ENCODE peak calls at places on chromosomes 2 and 18, in six cellular contexts. One of them, this sample, is unnamed. For H3K4me1, the result is how much of the 10 kb centered on the place peaks cover.

GRCh38 chr2:128444044-128444771 is 125.5 kb upstream of the HS6ST1 start:
- DNase-seq in cardiac muscle cell: no peak
- DNase-seq in A549: no peak
- DNase-seq in pancreas: peak
- DNase-seq in upper lobe of left lung: no peak
- DNase-seq in uterus: peak
- DNase-seq in this sample: no peak

GRCh38 chr2:177784449-177784845 is 288.1 kb downstream of the PDE11A start:
- DNase-seq in pancreas: no peak
- DNase-seq in upper lobe of left lung: no peak
- DNase-seq in cardiac muscle cell: peak
- DNase-seq in A549: no peak
- DNase-seq in uterus: no peak
- DNase-seq in this sample: no peak

GRCh38 chr2:26768759-26769500 is 4.8 kb downstream of the SLC35F6 start:
- DNase-seq in cardiac muscle cell: peak
- DNase-seq in A549: peak
- DNase-seq in uterus: peak
- DNase-seq in pancreas: peak
- DNase-seq in upper lobe of left lung: no peak
- DNase-seq in this sample: peak

GRCh38 chr2:196224767-196225166 is 53.4 kb upstream of the STK17B start:
- DNase-seq in cardiac muscle cell: no peak
- DNase-seq in pancreas: no peak
- DNase-seq in uterus: no peak
- DNase-seq in upper lobe of left lung: no peak
- DNase-seq in A549: no peak
- DNase-seq in this sample: no peak

GRCh38 chr2:187499941-187500532 is 52.0 kb upstream of the CALCRL start:
- DNase-seq in A549: peak
- DNase-seq in pancreas: peak
- DNase-seq in cardiac muscle cell: peak
- DNase-seq in upper lobe of left lung: no peak
- DNase-seq in uterus: peak
- DNase-seq in this sample: no peak

GRCh38 chr2:197198890-197199289 is 111.7 kb downstream of the ANKRD44 start:
- DNase-seq in cardiac muscle cell: peak
- DNase-seq in uterus: peak
- DNase-seq in pancreas: peak
- DNase-seq in A549: no peak
- DNase-seq in upper lobe of left lung: peak
- DNase-seq in this sample: peak

GRCh38 chr2:128619471-128620325 is 301.0 kb upstream of the HS6ST1 start:
- DNase-seq in uterus: no peak
- DNase-seq in pancreas: no peak
- DNase-seq in cardiac muscle cell: no peak
- DNase-seq in A549: no peak
- DNase-seq in upper lobe of left lung: no peak
- DNase-seq in this sample: peak

GRCh38 chr2:234533631-234534030 is 36.8 kb upstream of the ARL4C start:
- DNase-seq in uterus: no peak
- DNase-seq in pancreas: no peak
- DNase-seq in cardiac muscle cell: no peak
- DNase-seq in upper lobe of left lung: no peak
- DNase-seq in A549: no peak
- DNase-seq in this sample: no peak

GRCh38 chr2:75772908-75773630 is 62.4 kb upstream of the GCFC2 start:
- DNase-seq in A549: no peak
- DNase-seq in uterus: no peak
- DNase-seq in pancreas: no peak
- DNase-seq in cardiac muscle cell: no peak
- DNase-seq in upper lobe of left lung: no peak
- DNase-seq in this sample: no peak

DNA sequence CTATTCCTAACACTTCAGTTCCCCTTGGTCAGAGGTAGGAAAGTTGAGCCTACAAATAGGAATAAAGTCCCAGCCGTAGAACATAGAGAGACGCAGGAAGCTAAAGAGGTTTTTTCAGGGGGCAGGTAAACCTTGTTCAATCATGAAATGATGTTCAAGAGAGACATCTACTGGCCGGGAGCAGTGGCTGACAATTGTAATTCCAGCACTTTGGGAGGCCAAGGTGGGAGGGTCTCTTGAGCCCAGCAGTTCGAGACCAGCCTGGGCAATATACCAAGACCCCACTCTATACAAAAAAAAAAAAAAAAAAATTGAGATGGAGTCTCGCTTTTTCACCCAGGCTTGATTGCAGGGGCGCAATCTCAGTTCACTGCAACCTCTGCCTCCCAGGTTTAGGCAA is 66.7 kb upstream of the DNAJC10 start:
- DNase-seq in pancreas: no peak
- DNase-seq in cardiac muscle cell: peak
- DNase-seq in upper lobe of left lung: no peak
- DNase-seq in uterus: no peak
- DNase-seq in A549: peak
- DNase-seq in this sample: no peak
- TF ChIP-seq CTCF in pancreas: no peak
- TF ChIP-seq CTCF in cardiac muscle cell: peak
- TF ChIP-seq CTCF in upper lobe of left lung: no peak
- TF ChIP-seq CTCF in uterus: no peak
- TF ChIP-seq CTCF in A549: peak
- TF ChIP-seq CTCF in this sample: no peak

GRCh38 chr2:237429761-237430160 is 15.8 kb upstream of the COL6A3 start:
- DNase-seq in cardiac muscle cell: no peak
- DNase-seq in A549: no peak
- DNase-seq in pancreas: no peak
- DNase-seq in upper lobe of left lung: no peak
- DNase-seq in uterus: no peak
- DNase-seq in this sample: peak

GRCh38 chr2:237431372-237431771 is 17.4 kb upstream of the COL6A3 start:
- DNase-seq in cardiac muscle cell: peak
- DNase-seq in upper lobe of left lung: no peak
- DNase-seq in A549: no peak
- DNase-seq in uterus: no peak
- DNase-seq in pancreas: no peak
- DNase-seq in this sample: no peak

GRCh38 chr2:237432484-237433092 is 18.6 kb upstream of the COL6A3 start:
- DNase-seq in uterus: no peak
- DNase-seq in A549: peak
- DNase-seq in upper lobe of left lung: peak
- DNase-seq in cardiac muscle cell: peak
- DNase-seq in pancreas: no peak
- DNase-seq in this sample: peak

GRCh38 chr2:237433920-237434319 is 20.0 kb upstream of the COL6A3 start:
- DNase-seq in uterus: no peak
- DNase-seq in A549: no peak
- DNase-seq in pancreas: no peak
- DNase-seq in cardiac muscle cell: no peak
- DNase-seq in upper lobe of left lung: no peak
- DNase-seq in this sample: no peak

DNA sequence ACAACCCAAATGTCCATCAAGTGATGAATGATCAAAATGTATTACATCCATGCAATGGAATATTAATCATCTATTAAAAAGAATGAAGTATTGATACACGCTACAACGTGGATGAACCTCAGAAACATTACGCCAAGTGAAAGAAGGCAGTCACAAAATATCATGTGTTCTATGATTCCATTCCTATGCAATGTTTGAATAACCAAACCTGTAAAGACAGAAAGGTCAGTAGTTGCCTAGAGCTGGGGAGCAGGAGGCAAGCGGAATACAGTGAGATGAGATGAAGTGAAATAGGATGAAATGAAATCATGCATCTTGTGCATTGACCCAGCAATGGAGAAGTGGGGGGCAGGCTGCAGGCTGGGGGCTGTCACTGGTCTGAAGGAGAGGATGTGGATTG is 17.9 kb upstream of the COL6A3 start:
- DNase-seq in upper lobe of left lung: no peak
- DNase-seq in pancreas: no peak
- DNase-seq in cardiac muscle cell: no peak
- DNase-seq in uterus: no peak
- DNase-seq in A549: no peak
- DNase-seq in this sample: no peak
- H3K4me1 ChIP-seq in upper lobe of left lung: under half
- H3K4me1 ChIP-seq in pancreas: under half
- H3K4me1 ChIP-seq in cardiac muscle cell: under half
- H3K4me1 ChIP-seq in uterus: under half
- H3K4me1 ChIP-seq in A549: under half
- H3K4me1 ChIP-seq in this sample: under half

GRCh38 chr2:240559271-240559670 is 886 bp upstream of the DUSP28 start:
- DNase-seq in uterus: no peak
- DNase-seq in cardiac muscle cell: no peak
- DNase-seq in A549: no peak
- DNase-seq in upper lobe of left lung: no peak
- DNase-seq in pancreas: peak
- DNase-seq in this sample: no peak
- H3K4me3 ChIP-seq in uterus: no peak
- H3K4me3 ChIP-seq in cardiac muscle cell: no peak
- H3K4me3 ChIP-seq in A549: peak
- H3K4me3 ChIP-seq in upper lobe of left lung: no peak
- H3K4me3 ChIP-seq in pancreas: peak
- H3K4me3 ChIP-seq in this sample: peak

GRCh38 chr2:163808406-163808805 is 72.6 kb upstream of the FIGN start:
- DNase-seq in cardiac muscle cell: peak
- DNase-seq in uterus: no peak
- DNase-seq in pancreas: no peak
- DNase-seq in upper lobe of left lung: no peak
- DNase-seq in A549: peak
- DNase-seq in this sample: no peak
- TF ChIP-seq CTCF in cardiac muscle cell: no peak
- TF ChIP-seq CTCF in uterus: no peak
- TF ChIP-seq CTCF in pancreas: no peak
- TF ChIP-seq CTCF in upper lobe of left lung: no peak
- TF ChIP-seq CTCF in A549: no peak
- TF ChIP-seq CTCF in this sample: no peak

GRCh38 chr2:224931956-224932355 is 110.3 kb downstream of the DOCK10 start:
- DNase-seq in pancreas: no peak
- DNase-seq in upper lobe of left lung: no peak
- DNase-seq in A549: no peak
- DNase-seq in uterus: no peak
- DNase-seq in cardiac muscle cell: no peak
- DNase-seq in this sample: no peak

GRCh38 chr2:224930990-224931389 is 111.3 kb downstream of the DOCK10 start:
- DNase-seq in upper lobe of left lung: peak
- DNase-seq in pancreas: no peak
- DNase-seq in cardiac muscle cell: no peak
- DNase-seq in A549: no peak
- DNase-seq in uterus: no peak
- DNase-seq in this sample: no peak

GRCh38 chr2:224930124-224930523 is 112.1 kb downstream of the DOCK10 start:
- DNase-seq in uterus: no peak
- DNase-seq in upper lobe of left lung: no peak
- DNase-seq in pancreas: no peak
- DNase-seq in A549: no peak
- DNase-seq in cardiac muscle cell: no peak
- DNase-seq in this sample: no peak

GRCh38 chr2:224927671-224928173 is 114.5 kb downstream of the DOCK10 start:
- DNase-seq in uterus: no peak
- DNase-seq in A549: peak
- DNase-seq in cardiac muscle cell: peak
- DNase-seq in upper lobe of left lung: no peak
- DNase-seq in pancreas: no peak
- DNase-seq in this sample: peak

GRCh38 chr2:224929512-224929911 is 112.8 kb downstream of the DOCK10 start:
- DNase-seq in pancreas: no peak
- DNase-seq in cardiac muscle cell: no peak
- DNase-seq in uterus: no peak
- DNase-seq in upper lobe of left lung: no peak
- DNase-seq in A549: no peak
- DNase-seq in this sample: no peak
- H3K4me1 ChIP-seq in pancreas: under half
- H3K4me1 ChIP-seq in cardiac muscle cell: under half
- H3K4me1 ChIP-seq in uterus: under half
- H3K4me1 ChIP-seq in upper lobe of left lung: under half
- H3K4me1 ChIP-seq in A549: under half
- H3K4me1 ChIP-seq in this sample: half or more

DNA sequence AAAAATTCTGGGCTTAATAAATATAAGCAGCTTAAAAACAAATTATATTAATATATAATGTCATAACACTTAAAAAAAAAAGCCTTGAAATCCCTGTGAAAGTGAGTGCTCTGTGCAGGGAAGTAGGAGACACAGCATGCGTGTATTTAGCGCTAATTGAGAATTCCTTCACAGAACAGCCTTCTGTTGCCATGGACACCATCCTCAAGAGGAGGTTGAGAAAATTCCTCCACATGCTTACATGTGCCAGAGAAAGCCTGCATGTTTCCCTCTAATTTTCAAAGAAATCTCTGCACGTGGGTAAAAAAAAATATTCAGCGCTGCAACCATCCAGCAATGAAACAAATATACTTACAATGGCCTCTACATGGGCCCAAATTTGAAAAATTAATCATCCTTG is 228.2 kb downstream of the MYT1L start:
- DNase-seq in cardiac muscle cell: no peak
- DNase-seq in upper lobe of left lung: no peak
- DNase-seq in uterus: no peak
- DNase-seq in A549: no peak
- DNase-seq in pancreas: no peak
- DNase-seq in this sample: no peak
- H3K4me3 ChIP-seq in cardiac muscle cell: no peak
- H3K4me3 ChIP-seq in upper lobe of left lung: no peak
- H3K4me3 ChIP-seq in uterus: no peak
- H3K4me3 ChIP-seq in A549: no peak
- H3K4me3 ChIP-seq in pancreas: no peak
- H3K4me3 ChIP-seq in this sample: no peak

DNA sequence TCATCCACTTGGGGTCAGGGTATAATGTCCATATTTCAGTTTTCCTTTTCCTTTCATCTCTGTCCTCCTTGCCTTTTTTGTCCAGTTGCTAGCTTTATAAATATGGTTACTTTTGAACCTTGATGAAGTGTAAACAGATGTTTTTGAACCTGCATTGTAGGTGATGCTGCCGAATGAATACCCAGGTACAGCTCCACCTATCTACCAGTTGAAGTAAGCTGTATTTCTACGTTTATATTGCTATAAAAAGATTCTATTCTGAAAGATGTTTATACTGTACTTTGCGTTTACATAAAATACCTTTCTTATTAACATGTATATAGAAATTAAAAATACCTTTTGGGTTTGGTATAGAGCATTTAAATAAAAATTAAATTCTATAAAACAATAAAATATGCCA is 2.2 kb downstream of the IMPACT start:
- DNase-seq in pancreas: no peak
- DNase-seq in upper lobe of left lung: no peak
- DNase-seq in A549: no peak
- DNase-seq in uterus: no peak
- DNase-seq in cardiac muscle cell: no peak
- DNase-seq in this sample: no peak
- TF ChIP-seq CTCF in pancreas: no peak
- TF ChIP-seq CTCF in upper lobe of left lung: no peak
- TF ChIP-seq CTCF in A549: no peak
- TF ChIP-seq CTCF in uterus: no peak
- TF ChIP-seq CTCF in cardiac muscle cell: no peak
- TF ChIP-seq CTCF in this sample: no peak

DNA sequence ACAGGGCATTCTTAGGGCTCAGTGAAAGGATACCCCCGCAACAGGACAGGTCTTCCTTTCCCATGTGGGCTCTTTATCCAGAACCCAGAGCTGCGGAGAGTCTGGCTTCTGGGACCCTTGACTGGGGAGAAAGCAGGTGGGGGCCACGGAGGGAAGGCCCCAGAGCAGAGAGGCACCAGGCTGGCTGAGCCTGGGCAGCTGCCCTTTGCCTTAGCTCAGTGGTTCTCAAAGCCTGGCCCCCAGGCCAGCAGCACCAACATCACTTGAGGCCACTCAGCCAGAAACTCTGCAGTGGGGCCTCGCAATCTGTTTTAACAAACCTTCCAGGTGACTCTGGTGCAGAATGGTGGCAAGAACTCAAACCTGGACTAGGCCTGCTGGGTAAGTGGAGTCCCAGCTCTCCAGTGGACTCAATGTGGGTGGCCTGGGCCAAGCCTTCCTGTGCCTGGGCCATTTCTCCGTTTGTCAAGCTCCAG is 1.6 kb upstream of the TMEM37 start:
- DNase-seq in upper lobe of left lung: no peak
- DNase-seq in pancreas: no peak
- DNase-seq in uterus: no peak
- DNase-seq in A549: no peak
- DNase-seq in cardiac muscle cell: no peak
- DNase-seq in this sample: no peak
- H3K4me1 ChIP-seq in upper lobe of left lung: half or more
- H3K4me1 ChIP-seq in pancreas: under half
- H3K4me1 ChIP-seq in uterus: under half
- H3K4me1 ChIP-seq in A549: half or more
- H3K4me1 ChIP-seq in cardiac muscle cell: under half
- H3K4me1 ChIP-seq in this sample: half or more